ENCODE peak calls at places on chromosomes 6 and 20, in seven cellular contexts. K is IMR-90, W is neuronal stem cell, N is mesenchymal stem cell, F is H1, S is mesendoderm, R is trophoblast cell. V is an unnamed sample.

GRCh38 chr6:90178294-90178678 is 118.4 kb downstream of the BACH2 start:
- DNase-seq in K (peak; percentile 38), N (no peak), S (no peak), R (no peak), W (no peak), F (no peak), V (no peak)

GRCh38 chr6:150288456-150288855 is 80.4 kb upstream of the IYD start:
- DNase-seq in W (no peak), K (no peak), F (no peak), N (no peak), S (no peak), R (no peak), V (no peak)

GRCh38 chr6:15338462-15338861 is 92.6 kb downstream of the JARID2 start:
- DNase-seq in R (no peak), N (no peak), W (no peak), S (no peak), K (no peak), F (no peak), V (no peak)

GRCh38 chr6:30272032-30272431 is 54.7 kb upstream of the TRIM39 start:
- DNase-seq in W (no peak), K (no peak), R (no peak), N (no peak), F (no peak), S (no peak), V (no peak)

GRCh38 chr6:40903456-40903855 is 135.6 kb downstream of the UNC5CL start:
- DNase-seq in N (no peak), K (no peak), R (no peak), S (no peak), F (no peak), W (no peak), V (no peak)

GRCh38 chr20:31606928-31607639 is 2.0 kb downstream of the ID1 start:
- DNase-seq in F (peak; percentile 62), R (peak; percentile 84), N (peak; percentile 95), K (peak; percentile 67), W (no peak), S (peak; percentile 92), V (peak; percentile 69)

GRCh38 chr6:44043479-44044153 is 83.6 kb downstream of the MRPL14 start:
- DNase-seq in F (no peak), S (peak; percentile 88), R (no peak), K (peak; percentile 43), W (no peak), N (no peak), V (peak; percentile 59)

GRCh38 chr6:11812951-11813350 is 34.3 kb upstream of the ADTRP start:
- DNase-seq in S (no peak), R (no peak), K (no peak), F (no peak), W (no peak), N (no peak), V (no peak)

GRCh38 chr6:132298344-132298949 is 102.8 kb downstream of the MOXD1 start:
- DNase-seq in R (peak; percentile 37), F (peak; percentile 53), S (peak; percentile 62), K (peak; percentile 62), N (peak; percentile 56), W (no peak), V (peak; percentile 33)

GRCh38 chr6:4401408-4402367 is 266.3 kb upstream of the ECI2 start:
- DNase-seq in F (no peak), W (no peak), N (no peak), S (no peak), R (no peak), K (peak; percentile 64), V (no peak)

GRCh38 chr6:14997507-14997906 is 248.4 kb upstream of the JARID2 start:
- DNase-seq in K (no peak), F (no peak), N (no peak), W (no peak), R (no peak), S (no peak), V (no peak)

GRCh38 chr20:53515749-53516148 is 77.9 kb downstream of the ZNF217 start:
- DNase-seq in N (no peak), F (no peak), S (no peak), R (no peak), K (no peak), W (no peak), V (no peak)

GRCh38 chr6:149271348-149272340 is 45.9 kb upstream of the TAB2 start:
- DNase-seq in S (peak; percentile 18), W (no peak), N (peak; percentile 35), R (no peak), F (no peak), K (no peak), V (no peak)

GRCh38 chr6:15106958-15107643 is 138.8 kb upstream of the JARID2 start:
- DNase-seq in W (no peak), N (no peak), K (no peak), R (no peak), S (no peak), F (no peak), V (no peak)

GRCh38 chr20:1005452-1006027 is 3.4 kb upstream of the RSPO4 start:
- DNase-seq in W (peak; percentile 35), F (peak; percentile 57), S (peak; percentile 94), R (peak; percentile 54), K (peak; percentile 24), N (no peak), V (peak; percentile 85)

GRCh38 chr6:10977231-10977968 is 66.7 kb downstream of the ELOVL2 start:
- DNase-seq in N (no peak), W (no peak), F (no peak), R (no peak), K (no peak), S (peak; percentile 11), V (peak; percentile 46)

GRCh38 chr6:158467923-158468322 is 92.0 kb upstream of the TMEM181 start:
- DNase-seq in N (no peak), F (peak; percentile 54), R (no peak), W (no peak), S (peak; percentile 31), K (no peak), V (peak; percentile 67)

GRCh38 chr6:82275686-82276085 is 28.1 kb upstream of the IBTK start:
- DNase-seq in S (no peak), F (no peak), R (no peak), W (no peak), K (no peak), N (no peak), V (no peak)

GRCh38 chr6:34709386-34709785 is 12.8 kb upstream of the ILRUN start:
- DNase-seq in K (peak; percentile 83), W (no peak), S (no peak), R (no peak), N (no peak), F (no peak), V (no peak)

GRCh38 chr20:51467971-51468626 is 74.4 kb downstream of the NFATC2 start:
- DNase-seq in S (no peak), N (no peak), W (no peak), F (no peak), K (no peak), R (no peak), V (no peak)
- H3K4ac ChIP-seq in S (no peak overlapping the region), N (no peak overlapping the region), W (no peak overlapping the region), F (no peak overlapping the region), K (no peak overlapping the region), R (no peak overlapping the region), V (no peak overlapping the region)

DNA sequence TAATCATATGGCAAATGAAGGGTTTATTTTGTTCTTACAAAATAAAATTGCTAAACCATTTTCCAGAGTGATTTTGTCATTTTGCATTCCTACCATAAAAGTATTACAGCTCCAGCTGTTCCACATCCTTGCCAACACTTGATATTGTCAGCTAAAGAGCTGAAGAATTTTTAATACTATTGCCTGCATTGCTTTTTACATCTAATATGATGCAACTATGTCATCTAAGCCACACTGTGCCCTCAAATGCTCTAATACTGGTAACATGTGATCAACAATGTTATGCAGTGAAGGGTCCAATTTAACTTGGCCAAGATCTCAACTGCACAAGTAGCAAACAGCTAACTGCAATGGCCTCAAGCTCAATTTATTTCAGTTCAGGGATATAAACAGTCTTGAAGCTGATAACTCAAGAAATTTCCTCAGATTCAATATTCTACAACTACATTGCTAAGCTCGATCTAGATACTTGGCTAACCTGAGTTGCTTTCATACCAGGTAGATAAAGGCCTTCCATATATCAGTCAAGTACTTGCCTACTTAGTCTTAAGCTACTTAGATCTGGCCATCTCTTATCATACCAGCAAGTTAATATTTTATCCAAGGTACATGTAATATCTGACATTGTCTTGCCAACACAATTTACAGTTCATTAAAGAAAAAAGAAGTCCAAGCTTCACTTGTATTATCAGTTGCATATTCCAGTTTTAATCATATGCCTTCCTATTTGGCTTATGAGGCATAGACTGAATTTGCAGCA is 17.0 kb downstream of the AKIRIN2 start:
- DNase-seq in R (no peak), W (no peak), S (no peak), K (no peak), N (no peak), F (no peak), V (no peak)
- H3K18ac ChIP-seq in R (no peak overlapping the region), W (no peak overlapping the region), S (no peak overlapping the region), K (peak overlapping the region; percentile 26), N (no peak overlapping the region), F (no peak overlapping the region), V (no peak overlapping the region)

GRCh38 chr6:147201885-147202515 is 2.2 kb upstream of the STXBP5 start:
- DNase-seq in K (peak; percentile 21), N (peak; percentile 53), W (no peak), S (peak; percentile 74), F (no peak), R (peak; percentile 40), V (peak; percentile 57)

GRCh38 chr6:147202516-147203310 is 1.5 kb upstream of the STXBP5 start:
- DNase-seq in K (peak; percentile 98), F (peak; percentile 70), W (peak; percentile 85), S (peak; percentile 98), R (peak; percentile 89), N (peak; percentile 98), V (peak; percentile 85)

GRCh38 chr6:147203311-147204059 is 732 bp upstream of the STXBP5 start:
- DNase-seq in N (peak; percentile 81), W (peak; percentile 72), S (peak; percentile 80), K (peak; percentile 76), R (peak; percentile 89), F (peak; percentile 74), V (peak; percentile 59)

GRCh38 chr6:147204060-147204785 is at the start of gene STXBP5:
- DNase-seq in W (peak; percentile 18), S (peak; percentile 73), F (peak; percentile 63), N (peak; percentile 61), K (peak; percentile 47), R (peak; percentile 25), V (peak; percentile 59)

GRCh38 chr6:147200711-147201110 is 3.5 kb upstream of the STXBP5 start:
- DNase-seq in S (no peak), W (no peak), F (no peak), K (no peak), R (no peak), N (no peak), V (no peak)
- H3K4ac ChIP-seq in S (no peak overlapping the region), W (no peak overlapping the region), F (no peak overlapping the region), K (no peak overlapping the region), R (no peak overlapping the region), N (no peak overlapping the region), V (no peak overlapping the region)

DNA sequence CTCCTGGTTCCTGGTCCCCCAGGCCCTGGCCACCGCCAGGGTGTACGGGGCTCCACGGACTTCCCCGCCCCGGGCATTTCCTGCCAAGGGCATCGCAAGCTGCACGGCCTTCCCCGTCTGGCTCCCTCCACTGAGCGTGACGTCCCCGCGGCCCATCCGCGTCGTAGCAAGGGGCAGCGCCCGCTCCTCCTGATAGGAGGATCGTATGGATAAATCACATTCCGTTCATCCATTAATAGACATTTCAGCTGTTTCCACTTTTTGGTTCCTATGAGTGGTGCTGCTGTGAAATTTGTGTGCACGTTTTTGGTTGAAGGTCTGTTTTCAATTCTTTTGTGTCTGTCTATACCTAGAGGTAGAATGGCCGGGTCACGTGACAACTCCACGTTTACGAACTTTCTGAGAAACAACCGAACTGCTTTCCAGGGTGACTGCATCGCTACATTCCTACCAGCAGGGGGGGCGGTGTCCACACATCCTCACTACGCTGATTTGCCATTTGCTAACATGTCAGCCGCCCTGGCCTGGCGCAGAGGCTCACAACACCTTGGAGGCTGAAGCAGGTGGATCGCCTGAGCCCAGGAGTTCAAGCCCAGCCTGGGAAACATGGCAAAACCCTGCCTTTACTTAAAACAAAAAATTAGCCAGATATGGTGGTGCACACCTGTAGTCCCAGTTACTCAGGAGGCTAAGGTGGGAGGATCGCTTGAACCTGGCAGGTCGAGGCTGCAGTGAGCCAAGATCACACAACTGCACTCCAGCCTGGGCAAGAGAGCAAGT is 37.7 kb downstream of the KCNQ2 start:
- DNase-seq in N (peak; percentile 9), W (peak; percentile 77), R (peak; percentile 30), S (peak; percentile 92), K (peak; percentile 18), F (peak; percentile 96), V (peak; percentile 94)
- H3K18ac ChIP-seq in N (no peak overlapping the region), W (peak overlapping the region; percentile 91), R (no peak overlapping the region), S (no peak overlapping the region), K (no peak overlapping the region), F (no peak overlapping the region), V (peak overlapping the region; percentile 77)

V was measured in H9.